ENCODE peak calls at places on chromosome 10, in nine cellular contexts. K, S, I, R, Y, W, F, T and A are unnamed samples.

GRCh38 chr10:106424981-106425380 is 739.5 kb downstream of the SORCS1 start:
- DNase-seq in K (no peak), S (peak), I (no peak), R (no peak), Y (no peak), W (peak), F (peak), T (no peak), A (no peak)

GRCh38 chr10:77328272-77328816 is 309.3 kb downstream of the KCNMA1 start:
- DNase-seq in K (peak), S (peak), I (no peak), R (no peak), Y (peak), W (peak), F (no peak), T (no peak), A (no peak)

GRCh38 chr10:85542149-85542548 is 824.4 kb downstream of the GRID1 start:
- DNase-seq in K (no peak), S (no peak), I (no peak), R (no peak), Y (no peak), W (no peak), F (no peak), T (no peak), A (no peak)

GRCh38 chr10:125048101-125048864 is 106.4 kb downstream of the ZRANB1 start:
- DNase-seq in K (peak), S (peak), I (peak), R (peak), Y (peak), W (peak), F (peak), T (peak), A (no peak)

GRCh38 chr10:109456566-109457361 is 466.5 kb downstream of the XPNPEP1 start:
- DNase-seq in K (no peak), S (no peak), I (no peak), R (no peak), Y (peak), W (no peak), F (no peak), T (no peak), A (no peak)

GRCh38 chr10:114600067-114600466 is 58.0 kb downstream of the ABLIM1 start:
- DNase-seq in K (no peak), S (no peak), I (no peak), R (no peak), Y (no peak), W (no peak), F (no peak), T (no peak), A (no peak)

GRCh38 chr10:17663450-17663849 is 19.5 kb downstream of the STAM start:
- DNase-seq in K (no peak), S (no peak), I (no peak), R (no peak), Y (no peak), W (no peak), F (no peak), T (no peak), A (no peak)

GRCh38 chr10:91745086-91745831 is 53.0 kb upstream of the TNKS2 start:
- DNase-seq in K (peak), S (peak), I (peak), R (no peak), Y (peak), W (peak), F (no peak), T (no peak), A (no peak)

GRCh38 chr10:31574566-31574965 is 255.6 kb downstream of the ZEB1 start:
- DNase-seq in K (no peak), S (no peak), I (no peak), R (no peak), Y (no peak), W (peak), F (no peak), T (no peak), A (no peak)

GRCh38 chr10:96690755-96691730 is 29.3 kb downstream of the PIK3AP1 start:
- DNase-seq in K (no peak), S (no peak), I (no peak), R (no peak), Y (no peak), W (peak), F (no peak), T (no peak), A (no peak)

GRCh38 chr10:71502221-71502620 is 105.5 kb downstream of the CDH23 start:
- DNase-seq in K (no peak), S (no peak), I (no peak), R (no peak), Y (no peak), W (no peak), F (no peak), T (no peak), A (no peak)

GRCh38 chr10:48656928-48657327 is 27.7 kb upstream of the WDFY4 start:
- DNase-seq in K (no peak), S (no peak), I (no peak), R (no peak), Y (peak), W (no peak), F (no peak), T (no peak), A (no peak)

GRCh38 chr10:48653944-48654698 is 30.6 kb upstream of the WDFY4 start:
- DNase-seq in K (no peak), S (no peak), I (no peak), R (no peak), Y (no peak), W (no peak), F (no peak), T (no peak), A (no peak)

GRCh38 chr10:48653347-48653746 is 31.3 kb upstream of the WDFY4 start:
- DNase-seq in K (no peak), S (no peak), I (no peak), R (no peak), Y (no peak), W (no peak), F (no peak), T (no peak), A (no peak)

GRCh38 chr10:48656241-48656921 is 28.3 kb upstream of the WDFY4 start:
- DNase-seq in K (peak), S (peak), I (peak), R (peak), Y (peak), W (peak), F (peak), T (peak), A (no peak)

GRCh38 chr10:48655426-48656240 is 29.0 kb upstream of the WDFY4 start:
- DNase-seq in K (no peak), S (peak), I (peak), R (peak), Y (peak), W (peak), F (peak), T (no peak), A (no peak)
- H3K4me3 ChIP-seq in K (peak), S (peak), I (peak), R (peak), Y (no peak), W (peak), F (peak), T (peak), A (peak)

GRCh38 chr10:52314822-52315552 is 906 bp downstream of the DKK1 start:
- DNase-seq in K (peak), S (peak), I (peak), R (peak), Y (no peak), W (peak), F (peak), T (no peak), A (no peak)

GRCh38 chr10:52316005-52316404 is 1.9 kb downstream of the DKK1 start:
- DNase-seq in K (no peak), S (no peak), I (no peak), R (peak), Y (no peak), W (peak), F (no peak), T (no peak), A (no peak)

GRCh38 chr10:52313350-52314006 is 603 bp upstream of the DKK1 start:
- DNase-seq in K (no peak), S (no peak), I (peak), R (peak), Y (no peak), W (no peak), F (peak), T (no peak), A (no peak)

GRCh38 chr10:52312999-52313349 is 1.1 kb upstream of the DKK1 start:
- DNase-seq in K (no peak), S (no peak), I (peak), R (no peak), Y (no peak), W (peak), F (peak), T (no peak), A (no peak)

DNA sequence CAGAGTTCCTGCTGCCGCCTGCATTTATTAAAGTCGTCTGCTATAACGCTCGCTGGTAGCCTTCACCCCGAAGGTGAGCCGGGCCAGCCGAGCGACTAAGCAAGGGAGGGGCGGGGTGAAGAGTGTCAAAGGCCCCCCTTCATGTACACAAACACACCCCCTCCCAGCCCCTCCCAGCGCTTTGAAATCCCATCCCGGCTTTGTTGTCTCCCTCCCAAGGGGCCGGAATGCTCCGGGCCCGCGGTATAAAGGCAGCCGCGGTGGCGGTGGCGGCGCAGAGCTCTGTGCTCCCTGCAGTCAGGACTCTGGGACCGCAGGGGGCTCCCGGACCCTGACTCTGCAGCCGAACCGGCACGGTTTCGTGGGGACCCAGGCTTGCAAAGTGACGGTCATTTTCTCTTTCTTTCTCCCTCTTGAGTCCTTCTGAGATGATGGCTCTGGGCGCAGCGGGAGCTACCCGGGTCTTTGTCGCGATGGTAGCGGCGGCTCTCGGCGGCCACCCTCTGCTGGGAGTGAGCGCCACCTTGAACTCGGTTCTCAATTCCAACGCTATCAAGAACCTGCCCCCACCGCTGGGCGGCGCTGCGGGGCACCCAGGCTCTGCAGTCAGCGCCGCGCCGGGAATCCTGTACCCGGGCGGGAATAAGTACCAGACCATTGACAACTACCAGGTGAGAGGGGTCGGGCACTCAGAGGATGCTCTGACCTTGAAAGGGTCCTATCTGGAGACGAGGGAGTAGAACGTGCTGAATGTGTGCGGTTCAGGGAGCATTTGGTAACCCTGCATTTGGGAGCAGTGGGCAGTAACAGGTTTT is at the start of gene DKK1:
- DNase-seq in K (peak), S (peak), I (peak), R (peak), Y (peak), W (peak), F (peak), T (peak), A (no peak)
- TF ChIP-seq CTCF in K (peak), S (peak), I (peak), R (peak), Y (no peak), W (peak), F (peak), T (peak), A (peak)

GRCh38 chr10:44058259-44058658 is 326.6 kb downstream of the CXCL12 start:
- DNase-seq in K (no peak), S (no peak), I (no peak), R (no peak), Y (no peak), W (no peak), F (no peak), T (no peak), A (no peak)

GRCh38 chr10:44056947-44057811 is 327.7 kb downstream of the CXCL12 start:
- DNase-seq in K (no peak), S (no peak), I (no peak), R (no peak), Y (no peak), W (no peak), F (peak), T (no peak), A (no peak)

GRCh38 chr10:44063686-44064085 is 321.2 kb downstream of the CXCL12 start:
- DNase-seq in K (no peak), S (no peak), I (no peak), R (no peak), Y (no peak), W (no peak), F (no peak), T (no peak), A (no peak)

GRCh38 chr10:44064317-44064716 is 320.6 kb downstream of the CXCL12 start:
- DNase-seq in K (no peak), S (no peak), I (no peak), R (no peak), Y (no peak), W (no peak), F (no peak), T (no peak), A (no peak)

GRCh38 chr10:44060719-44061118 is 324.2 kb downstream of the CXCL12 start:
- DNase-seq in K (no peak), S (no peak), I (no peak), R (no peak), Y (no peak), W (no peak), F (no peak), T (no peak), A (no peak)
- H3K4me3 ChIP-seq in K (no peak), S (no peak), I (no peak), R (no peak), Y (no peak), W (no peak), F (no peak), T (no peak), A (no peak)

GRCh38 chr10:69413221-69413865 is 3.4 kb downstream of the TACR2 start:
- DNase-seq in K (peak), S (peak), I (no peak), R (peak), Y (peak), W (peak), F (peak), T (peak), A (no peak)
- TF ChIP-seq CTCF in K (peak), S (peak), I (peak), R (peak), Y (peak), W (peak), F (peak), T (peak), A (peak)

GRCh38 chr10:133238066-133238804 is 580 bp downstream of the VENTX start:
- DNase-seq in K (no peak), S (no peak), I (no peak), R (no peak), Y (no peak), W (no peak), F (no peak), T (no peak), A (no peak)
- H3K4me3 ChIP-seq in K (no peak), S (no peak), I (no peak), R (no peak), Y (no peak), W (no peak), F (no peak), T (no peak), A (no peak)

GRCh38 chr10:26534384-26534783 is 96.2 kb downstream of the APBB1IP start:
- DNase-seq in K (no peak), S (no peak), I (no peak), R (no peak), Y (no peak), W (no peak), F (no peak), T (no peak), A (no peak)
- TF ChIP-seq CTCF in K (no peak), S (no peak), I (peak), R (no peak), Y (no peak), W (no peak), F (no peak), T (no peak), A (no peak)

GRCh38 chr10:93071177-93071472 is 2.6 kb upstream of the CYP26A1 start:
- DNase-seq in K (no peak), S (no peak), I (no peak), R (no peak), Y (no peak), W (no peak), F (no peak), T (no peak), A (no peak)

GRCh38 chr10:93071674-93072224 is 1.9 kb upstream of the CYP26A1 start:
- DNase-seq in K (peak), S (no peak), I (no peak), R (no peak), Y (peak), W (no peak), F (no peak), T (no peak), A (no peak)

GRCh38 chr10:93072713-93073538 is 767 bp upstream of the CYP26A1 start:
- DNase-seq in K (no peak), S (no peak), I (no peak), R (no peak), Y (no peak), W (no peak), F (no peak), T (no peak), A (no peak)

GRCh38 chr10:93073539-93074136 is at the start of gene CYP26A1:
- DNase-seq in K (peak), S (no peak), I (peak), R (no peak), Y (no peak), W (no peak), F (no peak), T (no peak), A (no peak)

DNA sequence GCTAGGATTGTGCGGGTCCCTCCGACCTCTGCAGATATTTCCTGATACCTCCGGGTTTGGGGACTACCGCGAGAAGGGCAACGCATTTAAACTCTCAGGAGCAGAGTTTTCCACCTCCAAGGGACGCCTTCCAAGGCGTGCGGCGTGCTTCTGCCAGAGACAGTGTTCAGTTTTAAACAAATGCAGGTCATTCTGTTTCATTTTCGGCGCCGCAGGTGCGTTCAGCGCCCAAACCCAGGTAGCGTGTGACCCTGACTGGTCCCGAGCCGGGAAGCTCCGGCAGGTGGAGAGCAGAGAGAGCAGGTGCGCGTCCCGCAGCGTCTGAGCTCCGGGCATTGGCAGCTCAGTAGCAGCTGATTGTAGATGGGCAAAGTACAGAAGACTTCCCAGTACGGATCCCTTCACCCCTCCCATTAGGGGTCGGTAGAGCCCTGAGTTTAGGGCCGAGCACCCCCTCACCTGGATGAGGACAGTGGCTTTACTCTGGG is 1.4 kb upstream of the CYP26A1 start:
- DNase-seq in K (no peak), S (no peak), I (no peak), R (no peak), Y (no peak), W (no peak), F (no peak), T (no peak), A (no peak)
- H3K4me3 ChIP-seq in K (peak), S (no peak), I (no peak), R (no peak), Y (no peak), W (no peak), F (peak), T (peak), A (no peak)

DNA sequence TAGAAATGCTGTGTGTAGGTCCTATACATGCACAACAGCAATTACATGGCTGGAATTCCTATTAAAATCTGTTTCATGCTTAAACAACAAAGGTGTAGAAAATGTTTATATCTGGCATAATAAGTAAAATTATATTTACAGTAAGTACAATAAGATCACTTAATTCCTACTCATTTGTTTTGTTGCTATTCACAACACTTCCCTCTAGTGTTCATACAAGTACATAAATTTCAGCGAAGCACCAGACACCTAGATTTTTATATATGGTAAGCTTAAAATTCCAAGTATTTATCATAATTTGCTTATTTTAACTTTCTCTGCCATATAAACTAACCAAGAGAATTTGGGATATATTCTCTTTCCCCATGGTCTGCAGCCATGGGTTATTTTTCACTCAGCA is 51.8 kb upstream of the ANK3 start:
- DNase-seq in K (no peak), S (no peak), I (peak), R (no peak), Y (no peak), W (peak), F (no peak), T (no peak), A (no peak)
- TF ChIP-seq CTCF in K (peak), S (peak), I (peak), R (peak), Y (no peak), W (no peak), F (peak), T (no peak), A (peak)

GRCh38 chr10:123837771-123838170 is 53.8 kb downstream of the CPXM2 start:
- DNase-seq in K (no peak), S (no peak), I (no peak), R (no peak), Y (no peak), W (no peak), F (no peak), T (no peak), A (no peak)

GRCh38 chr10:123835575-123835974 is 56.0 kb downstream of the CPXM2 start:
- DNase-seq in K (no peak), S (no peak), I (no peak), R (no peak), Y (no peak), W (no peak), F (no peak), T (no peak), A (no peak)

GRCh38 chr10:123838596-123839310 is 52.9 kb downstream of the CPXM2 start:
- DNase-seq in K (no peak), S (no peak), I (no peak), R (no peak), Y (no peak), W (no peak), F (no peak), T (no peak), A (no peak)

GRCh38 chr10:123833170-123833850 is 58.3 kb downstream of the CPXM2 start:
- DNase-seq in K (no peak), S (no peak), I (no peak), R (no peak), Y (no peak), W (no peak), F (no peak), T (no peak), A (no peak)

GRCh38 chr10:123836418-123837145 is 55.0 kb downstream of the CPXM2 start:
- DNase-seq in K (no peak), S (no peak), I (no peak), R (no peak), Y (no peak), W (no peak), F (no peak), T (no peak), A (no peak)
- H3K4me3 ChIP-seq in K (no peak), S (no peak), I (no peak), R (no peak), Y (no peak), W (no peak), F (no peak), T (no peak), A (no peak)